ENCODE peak calls at places on chromosomes 2 and 18, in ten cellular contexts. B is psoas muscle, R is left lung, H is spleen, V is Panc1, M is left ventricle myocardium inferior, G is uterus, P is iPS DF 6.9, E is tibial artery, L is kidney. F is an unnamed sample.

GRCh38 chr2:172196768-172197322 is 94.1 kb upstream of the DLX2 start:
- DNase-seq in B (no peak), R (peak), H (peak), V (no peak), M (no peak), G (no peak), P (no peak), E (no peak), L (no peak), F (no peak)

GRCh38 chr2:102606353-102606752 is 13.0 kb upstream of the SLC9A2 start:
- DNase-seq in B (no peak), R (no peak), H (no peak), V (no peak), M (no peak), G (no peak), P (no peak), E (no peak), L (no peak), F (no peak)

GRCh38 chr2:153222231-153223165 is 256.1 kb downstream of the RPRM start:
- DNase-seq in B (no peak), R (no peak), H (peak), V (no peak), M (no peak), G (no peak), P (no peak), E (no peak), L (peak), F (peak)

GRCh38 chr2:23684540-23685176 is 242.3 kb downstream of the ATAD2B start:
- DNase-seq in B (no peak), R (no peak), H (no peak), V (no peak), M (no peak), G (no peak), P (no peak), E (no peak), L (peak), F (no peak)

GRCh38 chr2:146661494-146662096 is 1183.2 kb upstream of the ACVR2A start:
- DNase-seq in B (no peak), R (no peak), H (no peak), V (peak), M (no peak), G (no peak), P (peak), E (no peak), L (no peak), F (no peak)

GRCh38 chr18:61755553-61755952 is 137.3 kb downstream of the RNF152 start:
- DNase-seq in B (no peak), R (no peak), H (no peak), V (no peak), M (no peak), G (no peak), P (no peak), E (no peak), L (no peak), F (no peak)

GRCh38 chr18:61992285-61992684 is 99.5 kb upstream of the RNF152 start:
- DNase-seq in B (no peak), R (no peak), H (no peak), V (no peak), M (no peak), G (no peak), P (no peak), E (no peak), L (no peak), F (no peak)

GRCh38 chr2:239846789-239847676 is 178.1 kb downstream of the NDUFA10 start:
- DNase-seq in B (no peak), R (no peak), H (no peak), V (no peak), M (no peak), G (no peak), P (no peak), E (no peak), L (no peak), F (no peak)

GRCh38 chr2:187716301-187716700 is 162.1 kb upstream of the TFPI start:
- DNase-seq in B (no peak), R (no peak), H (no peak), V (no peak), M (no peak), G (no peak), P (no peak), E (no peak), L (no peak), F (no peak)

GRCh38 chr2:88055049-88055435 is 541 bp downstream of the KRCC1 start:
- DNase-seq in B (no peak), R (no peak), H (no peak), V (no peak), M (no peak), G (no peak), P (no peak), E (no peak), L (no peak), F (no peak)

DNA sequence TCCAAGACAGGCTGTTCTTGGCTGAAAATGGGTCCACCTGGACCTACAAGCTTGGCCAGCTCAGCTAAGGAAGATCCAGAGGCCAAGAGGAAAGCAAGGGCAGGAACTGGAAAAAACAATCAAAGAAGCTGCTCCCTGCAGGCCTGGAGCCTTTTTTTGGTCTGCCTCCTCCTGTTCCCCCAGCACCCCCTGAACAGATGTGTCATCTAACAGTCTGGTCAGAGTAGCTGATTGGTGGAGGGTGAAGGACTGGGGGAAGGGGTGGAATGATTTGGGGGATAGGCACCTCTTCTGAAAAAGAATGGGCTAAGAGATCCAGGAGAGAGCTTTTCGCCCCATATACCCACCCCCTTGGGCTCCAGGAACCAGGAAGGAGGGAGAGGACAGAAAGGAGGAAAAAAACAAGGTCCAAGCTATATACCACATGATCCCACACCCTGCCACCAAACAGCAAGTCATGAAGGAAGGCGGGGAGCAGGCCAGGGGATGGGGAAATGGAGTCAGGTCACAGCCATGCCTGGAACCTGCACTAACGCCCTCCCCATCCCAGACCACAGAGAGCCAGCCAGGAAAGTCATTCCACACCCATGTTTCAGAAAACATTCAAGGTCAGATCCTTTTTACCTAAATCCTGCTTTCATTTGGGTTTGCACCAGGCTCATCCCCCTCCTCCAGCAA is 2.0 kb downstream of the RAB11FIP5 start:
- DNase-seq in B (no peak), R (no peak), H (no peak), V (no peak), M (no peak), G (no peak), P (no peak), E (peak), L (no peak), F (no peak)
- H3K4me3 ChIP-seq in B (peak), R (peak), H (peak), V (peak), M (peak), G (peak), P (no peak), E (peak), L (peak), F (peak)

DNA sequence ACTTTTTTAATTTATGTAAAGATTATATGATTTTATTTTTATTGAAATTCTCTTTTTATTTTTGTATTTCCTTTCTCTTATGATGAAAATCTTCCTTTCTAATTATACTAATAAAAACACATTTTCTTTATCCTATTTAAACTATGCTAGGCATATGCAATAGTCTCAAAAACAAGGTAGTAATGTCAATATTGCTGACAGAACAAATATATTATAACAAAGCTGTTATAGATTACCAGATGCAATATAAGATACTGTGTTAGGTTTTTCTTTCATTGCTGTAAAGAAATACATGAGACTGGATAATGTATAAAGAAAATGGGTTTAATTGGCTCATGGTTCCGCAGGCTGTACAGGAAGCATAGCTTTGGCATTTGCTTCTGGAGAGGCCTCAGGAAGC is 631.2 kb upstream of the SOX11 start:
- DNase-seq in B (no peak), R (no peak), H (no peak), V (no peak), M (no peak), G (no peak), P (no peak), E (no peak), L (no peak), F (no peak)
- H3K27ac ChIP-seq in B (peak), R (no peak), H (no peak), V (no peak), M (no peak), G (no peak), P (no peak), E (no peak), L (no peak), F (no peak)

GRCh38 chr2:240898108-240898730 is 2.3 kb upstream of the MAB21L4 start:
- DNase-seq in B (no peak), R (no peak), H (no peak), V (no peak), M (peak), G (no peak), P (no peak), E (no peak), L (no peak), F (peak)

GRCh38 chr2:240894836-240895558 is 959 bp downstream of the MAB21L4 start:
- DNase-seq in B (no peak), R (no peak), H (no peak), V (no peak), M (no peak), G (no peak), P (no peak), E (no peak), L (no peak), F (peak)

GRCh38 chr2:240895656-240896388 is at the start of gene MAB21L4:
- DNase-seq in B (no peak), R (peak), H (no peak), V (no peak), M (no peak), G (no peak), P (no peak), E (no peak), L (no peak), F (no peak)

GRCh38 chr2:240896871-240897692 is 1.1 kb upstream of the MAB21L4 start:
- DNase-seq in B (peak), R (no peak), H (no peak), V (no peak), M (no peak), G (no peak), P (no peak), E (no peak), L (peak), F (no peak)

GRCh38 chr2:240896394-240896793 is 438 bp upstream of the MAB21L4 start:
- DNase-seq in B (no peak), R (no peak), H (no peak), V (no peak), M (no peak), G (no peak), P (no peak), E (no peak), L (no peak), F (peak)
- H3K4me3 ChIP-seq in B (no peak), R (no peak), H (no peak), V (no peak), M (no peak), G (no peak), P (no peak), E (no peak), L (no peak), F (no peak)

GRCh38 chr2:98730851-98731708 is at the start of gene MGAT4A:
- DNase-seq in B (peak), R (peak), H (peak), V (no peak), M (peak), G (peak), P (no peak), E (peak), L (peak), F (peak)

GRCh38 chr2:98727758-98728718 is 2.9 kb downstream of the MGAT4A start:
- DNase-seq in B (no peak), R (no peak), H (no peak), V (no peak), M (no peak), G (no peak), P (no peak), E (no peak), L (no peak), F (no peak)

GRCh38 chr2:98729652-98730051 is 1.3 kb downstream of the MGAT4A start:
- DNase-seq in B (no peak), R (no peak), H (no peak), V (no peak), M (no peak), G (no peak), P (no peak), E (no peak), L (no peak), F (no peak)

GRCh38 chr2:98731709-98732349 is 897 bp upstream of the MGAT4A start:
- DNase-seq in B (no peak), R (no peak), H (no peak), V (no peak), M (no peak), G (no peak), P (no peak), E (no peak), L (no peak), F (no peak)

DNA sequence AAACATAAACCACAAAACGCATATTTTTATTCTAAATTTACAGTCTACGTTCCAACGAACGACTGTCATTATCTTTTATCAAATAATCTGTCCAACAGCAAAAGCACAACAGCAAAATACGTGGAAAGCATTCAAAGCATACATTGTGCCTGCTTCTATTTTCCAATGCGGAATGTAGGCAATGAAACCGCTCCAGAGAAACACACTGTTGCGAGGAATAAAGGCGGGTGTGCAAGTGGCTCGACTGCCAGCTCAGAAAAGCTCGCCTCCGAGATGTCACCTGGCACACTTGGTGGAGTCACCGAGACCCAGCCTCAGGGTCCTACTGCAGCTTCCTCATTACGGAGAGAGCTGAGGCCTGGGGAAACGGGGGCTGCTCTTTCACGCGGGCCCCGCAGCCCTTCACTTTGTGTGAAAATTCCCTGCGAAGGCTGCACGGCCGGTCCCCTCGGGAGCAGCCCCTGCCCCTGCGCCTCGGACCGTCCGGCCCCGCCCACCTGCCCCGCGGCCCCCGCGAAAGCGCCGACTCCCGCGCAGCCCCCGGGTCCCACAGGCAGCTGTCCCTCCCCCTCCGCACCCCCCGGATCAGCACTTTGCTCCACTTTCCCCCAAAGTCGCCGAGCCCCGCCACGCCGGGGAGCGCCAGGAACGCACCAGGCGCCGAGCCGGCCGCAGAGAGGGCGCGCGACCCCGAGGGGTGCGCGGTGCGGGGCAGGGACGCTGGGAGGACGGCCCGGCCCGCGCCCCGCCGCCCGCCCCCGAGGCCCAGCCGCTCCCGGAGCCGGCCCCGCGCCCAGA is 680 bp downstream of the MGAT4A start:
- DNase-seq in B (peak), R (peak), H (peak), V (no peak), M (peak), G (peak), P (no peak), E (peak), L (peak), F (peak)
- H3K27ac ChIP-seq in B (peak), R (peak), H (peak), V (no peak), M (peak), G (peak), P (no peak), E (peak), L (peak), F (peak)

GRCh38 chr2:218999881-219000568 is 6.8 kb upstream of the CRYBA2 start:
- DNase-seq in B (no peak), R (no peak), H (no peak), V (no peak), M (no peak), G (no peak), P (no peak), E (no peak), L (no peak), F (no peak)
- H3K4me3 ChIP-seq in B (no peak), R (no peak), H (no peak), V (no peak), M (no peak), G (no peak), P (no peak), E (no peak), L (no peak), F (no peak)

GRCh38 chr2:85111819-85112281 is 21.3 kb upstream of the TCF7L1 start:
- DNase-seq in B (no peak), R (no peak), H (no peak), V (no peak), M (no peak), G (no peak), P (no peak), E (no peak), L (no peak), F (no peak)
- H3K27ac ChIP-seq in B (no peak), R (no peak), H (no peak), V (no peak), M (no peak), G (no peak), P (no peak), E (no peak), L (no peak), F (no peak)

DNA sequence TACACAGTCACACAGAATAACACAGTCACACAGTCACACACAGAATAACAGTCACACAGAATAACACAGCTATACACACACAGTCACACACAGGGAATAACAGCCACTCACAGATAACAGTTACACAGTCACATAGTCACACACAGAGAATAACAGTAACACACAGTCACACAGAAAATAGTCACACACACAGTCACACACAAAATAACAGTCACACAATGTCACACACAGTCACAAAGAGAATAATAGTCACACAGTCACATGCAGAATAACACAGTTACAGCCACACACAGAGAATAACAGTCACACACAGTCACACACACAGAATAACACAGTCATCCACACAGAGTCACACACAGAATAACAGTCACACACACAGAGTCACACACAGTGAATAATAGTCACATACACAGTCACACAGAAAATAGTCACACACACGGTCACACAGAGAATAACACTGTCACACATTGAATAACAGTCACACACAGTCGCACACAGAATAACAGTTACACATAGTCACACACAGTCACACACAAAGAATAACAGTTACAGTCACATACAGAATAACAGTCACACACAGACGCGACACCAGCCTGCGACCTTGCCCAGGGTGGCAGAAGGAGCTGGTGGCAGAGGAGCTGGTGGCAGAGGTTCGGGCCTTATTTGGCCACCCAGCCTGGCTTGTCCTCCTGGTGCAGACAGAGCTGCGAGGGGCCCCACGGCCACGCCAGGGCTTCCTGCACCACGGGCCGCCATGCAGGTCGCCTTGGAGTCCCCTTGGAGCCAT is 51.3 kb downstream of the RAMP1 start:
- DNase-seq in B (no peak), R (no peak), H (no peak), V (no peak), M (no peak), G (no peak), P (no peak), E (no peak), L (no peak), F (no peak)
- H3K4me3 ChIP-seq in B (no peak), R (no peak), H (no peak), V (no peak), M (no peak), G (no peak), P (no peak), E (no peak), L (no peak), F (no peak)

GRCh38 chr2:108917526-108917925 is 71.5 kb downstream of the EDAR start:
- DNase-seq in B (no peak), R (no peak), H (no peak), V (no peak), M (no peak), G (no peak), P (no peak), E (peak), L (no peak), F (no peak)
- H3K27ac ChIP-seq in B (no peak), R (no peak), H (no peak), V (no peak), M (no peak), G (no peak), P (no peak), E (no peak), L (no peak), F (no peak)

GRCh38 chr2:234968633-234969328 is 17.0 kb downstream of the SH3BP4 start:
- DNase-seq in B (no peak), R (no peak), H (peak), V (no peak), M (no peak), G (no peak), P (no peak), E (no peak), L (peak), F (no peak)
- H3K4me3 ChIP-seq in B (no peak), R (no peak), H (no peak), V (peak), M (no peak), G (no peak), P (no peak), E (no peak), L (no peak), F (no peak)

GRCh38 chr18:55511277-55511676 is 76.7 kb downstream of the TCF4 start:
- DNase-seq in B (no peak), R (no peak), H (no peak), V (no peak), M (no peak), G (no peak), P (no peak), E (no peak), L (no peak), F (no peak)
- H3K27ac ChIP-seq in B (peak), R (peak), H (peak), V (no peak), M (peak), G (peak), P (no peak), E (no peak), L (no peak), F (no peak)